ENCODE peak calls at places on chromosomes 3 and 15, in eight cellular contexts. X is right lobe of liver, P is pancreas, M is RWPE1, B is mammary epithelial cell, E is cardiac muscle cell, I is psoas muscle, Y is esophagus squamous epithelium. Q is an unnamed sample.

GRCh38 chr15:32649336-32649735 is 7.8 kb downstream of the SCG5 start:
- DNase-seq in P (no peak), M (no peak), Y (no peak), X (no peak), B (no peak), E (peak; percentile 45), I (no peak), Q (no peak)

GRCh38 chr3:169456900-169457299 is 206.6 kb downstream of the MECOM start:
- DNase-seq in P (no peak), X (no peak), B (no peak), E (no peak), I (no peak), M (no peak), Y (no peak), Q (no peak)

GRCh38 chr15:77630956-77631789 is 1.5 kb downstream of the LINGO1 start:
- DNase-seq in Y (no peak), P (peak; percentile 28), B (no peak), M (no peak), E (no peak), I (no peak), X (no peak), Q (no peak)

GRCh38 chr3:111971533-111971932 is 7.3 kb upstream of the ABHD10 start:
- DNase-seq in M (no peak), Y (no peak), B (no peak), I (no peak), P (no peak), E (no peak), X (no peak), Q (no peak)

GRCh38 chr3:60086811-60087210 is 1037.0 kb upstream of the CFAP20DC start:
- DNase-seq in E (peak; percentile 3), M (peak; percentile 0), X (no peak), P (no peak), B (peak; percentile 16), Y (no peak), I (no peak), Q (no peak)

GRCh38 chr3:11248596-11248995 is 23.6 kb upstream of the ATG7 start:
- DNase-seq in M (no peak), Y (no peak), B (no peak), I (no peak), E (no peak), P (no peak), X (no peak), Q (no peak)

GRCh38 chr15:66404532-66404931 is 17.8 kb downstream of the MAP2K1 start:
- DNase-seq in Y (no peak), B (no peak), P (no peak), E (no peak), X (no peak), M (no peak), I (no peak), Q (no peak)

GRCh38 chr3:13885704-13886010 is 5.8 kb upstream of the WNT7A start:
- DNase-seq in I (no peak), Y (no peak), E (no peak), P (peak; percentile 2), B (no peak), M (no peak), X (no peak), Q (no peak)

GRCh38 chr3:179068779-179069530 is 2.7 kb downstream of the ZMAT3 start:
- DNase-seq in Y (no peak), E (peak; percentile 47), B (no peak), P (no peak), M (peak; percentile 27), X (no peak), I (no peak), Q (no peak)

GRCh38 chr15:48537277-48538113 is 108.0 kb downstream of the FBN1 start:
- DNase-seq in M (no peak), Y (no peak), B (no peak), P (no peak), X (no peak), I (peak; percentile 25), E (peak; percentile 48), Q (no peak)

GRCh38 chr3:17686613-17687012 is 55.8 kb downstream of the TBC1D5 start:
- DNase-seq in I (no peak), Y (no peak), X (no peak), B (no peak), P (no peak), E (peak; percentile 36), M (no peak), Q (no peak)

GRCh38 chr15:49103002-49103401 is 52.4 kb downstream of the COPS2 start:
- DNase-seq in X (no peak), I (no peak), M (no peak), E (no peak), P (no peak), Y (no peak), B (peak; percentile 43), Q (no peak)

GRCh38 chr15:55526559-55527036 is 18.6 kb upstream of the DNAAF4 start:
- DNase-seq in Y (no peak), E (peak; percentile 84), M (peak; percentile 28), P (peak; percentile 17), X (no peak), I (no peak), B (peak; percentile 39), Q (no peak)

GRCh38 chr3:105483476-105483875 is 116.8 kb downstream of the ALCAM start:
- DNase-seq in M (no peak), I (no peak), B (no peak), E (no peak), P (no peak), Y (no peak), X (no peak), Q (no peak)

GRCh38 chr3:84960994-84961393 is 2.2 kb downstream of the CADM2 start:
- DNase-seq in M (no peak), Y (no peak), I (no peak), P (no peak), X (no peak), B (no peak), E (no peak), Q (no peak)
- H3K27ac ChIP-seq in M (no peak overlapping the region), Y (no peak overlapping the region), I (no peak overlapping the region), P (no peak overlapping the region), X (no peak overlapping the region), B (no peak overlapping the region), E (no peak overlapping the region), Q (no peak overlapping the region)

GRCh38 chr3:171960159-171960558 is 79.2 kb upstream of the FNDC3B start:
- DNase-seq in M (no peak), I (no peak), B (no peak), E (no peak), X (no peak), P (no peak), Y (no peak), Q (no peak)
- H3K27ac ChIP-seq in M (peak overlapping the region; percentile 61), I (no peak overlapping the region), B (peak overlapping the region; percentile 76), E (no peak overlapping the region), X (peak overlapping the region; percentile 80), P (no peak overlapping the region), Y (no peak overlapping the region), Q (no peak overlapping the region)

DNA sequence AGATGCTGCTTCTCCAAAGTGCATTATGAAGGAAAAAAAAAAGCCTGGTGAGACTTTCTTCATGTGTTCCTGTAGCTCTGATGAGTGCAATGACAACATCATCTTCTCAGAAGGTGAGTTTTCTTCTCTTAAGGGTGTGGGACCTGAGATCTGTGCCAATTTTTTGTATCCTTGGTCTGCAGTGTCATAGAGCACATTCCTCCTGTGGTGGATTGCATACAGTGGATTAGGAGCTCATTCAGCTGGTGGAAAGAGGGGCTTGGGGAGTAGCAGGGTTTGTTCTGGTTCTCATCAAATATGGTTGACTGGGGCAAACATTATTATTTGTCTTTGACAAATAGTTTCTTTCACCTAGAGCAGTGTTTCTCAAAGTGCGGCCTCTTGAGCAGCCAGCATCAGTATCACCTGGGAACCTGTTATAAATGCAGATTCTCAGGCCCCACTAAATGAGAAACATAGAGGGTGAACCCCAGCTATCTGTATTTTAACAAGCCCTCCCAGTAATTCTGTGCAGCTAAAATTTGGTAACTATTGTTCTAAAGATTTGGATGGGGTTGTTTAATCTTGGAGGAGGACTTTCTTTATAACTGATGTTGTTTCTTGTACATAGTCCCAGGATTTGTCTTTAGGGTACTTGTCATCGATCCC is 44.1 kb downstream of the TGFBR2 start:
- DNase-seq in M (no peak), X (no peak), I (no peak), E (no peak), B (no peak), P (no peak), Y (no peak), Q (no peak)
- H3K27ac ChIP-seq in M (no peak overlapping the region), X (no peak overlapping the region), I (no peak overlapping the region), E (no peak overlapping the region), B (no peak overlapping the region), P (no peak overlapping the region), Y (no peak overlapping the region), Q (peak overlapping the region; percentile 87)

GRCh38 chr15:75531041-75531450 is 48.1 kb downstream of the PTPN9 start:
- DNase-seq in P (peak; percentile 14), Y (no peak), E (peak; percentile 63), I (peak; percentile 75), B (peak; percentile 44), M (no peak), X (no peak), Q (no peak)

GRCh38 chr15:75533945-75534344 is 45.2 kb downstream of the PTPN9 start:
- DNase-seq in I (no peak), E (no peak), B (no peak), P (no peak), X (no peak), Y (no peak), M (no peak), Q (no peak)

GRCh38 chr15:75530169-75530568 is 48.9 kb downstream of the PTPN9 start:
- DNase-seq in B (no peak), P (no peak), I (no peak), Y (no peak), M (no peak), E (no peak), X (no peak), Q (no peak)

GRCh38 chr15:75538376-75538775 is 40.7 kb downstream of the PTPN9 start:
- DNase-seq in E (no peak), X (no peak), Y (no peak), B (no peak), P (no peak), M (no peak), I (no peak), Q (no peak)

DNA sequence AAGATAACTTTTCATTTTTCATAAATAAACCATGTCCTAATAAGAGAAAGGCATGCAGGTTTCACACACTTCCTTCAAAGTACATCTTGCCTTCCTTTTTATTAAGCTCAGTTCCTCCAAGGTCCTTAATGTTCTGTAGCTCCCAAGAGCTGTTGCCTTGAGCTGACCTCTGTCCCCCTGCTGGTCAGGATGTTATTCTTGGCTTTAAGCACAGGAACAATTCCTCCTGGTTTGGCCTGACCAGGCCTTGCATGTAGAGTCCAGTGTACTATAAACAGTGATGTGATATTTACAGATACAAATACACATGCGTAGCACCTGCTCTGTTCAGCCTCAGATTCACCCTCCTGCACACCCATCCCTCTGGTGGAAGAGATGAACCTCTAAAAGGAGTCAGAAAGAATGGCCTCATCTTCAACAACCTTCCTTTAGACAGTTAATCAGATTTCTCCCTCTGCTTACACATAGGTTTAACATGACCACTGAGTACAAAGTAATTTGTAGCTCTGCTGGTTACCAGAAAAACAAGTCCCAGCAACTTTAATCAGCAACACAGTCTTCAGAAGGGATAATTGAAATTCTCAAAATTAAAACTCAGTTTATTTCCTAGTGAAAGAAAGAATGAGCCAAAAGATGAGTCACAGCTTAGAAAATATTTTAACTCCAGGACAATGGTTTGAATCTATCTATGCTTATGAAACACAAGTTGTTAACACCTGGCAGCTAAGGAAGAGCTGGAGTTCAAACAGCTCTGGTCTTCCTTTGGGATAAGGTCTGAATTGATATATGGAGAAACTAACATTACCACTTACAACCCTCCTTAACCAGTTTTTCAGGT is 46.5 kb downstream of the PTPN9 start:
- DNase-seq in X (peak; percentile 66), P (peak; percentile 40), B (peak; percentile 51), E (peak; percentile 80), I (peak; percentile 55), M (peak; percentile 32), Y (no peak), Q (peak; percentile 39)
- H3K27ac ChIP-seq in X (peak overlapping the region; percentile 85), P (no peak overlapping the region), B (peak overlapping the region; percentile 0), E (peak overlapping the region; percentile 77), I (peak overlapping the region; percentile 27), M (peak overlapping the region; percentile 54), Y (peak overlapping the region; percentile 84), Q (no peak overlapping the region)